ENCODE peak calls at places on chromosomes 6 and 20, in ten cellular contexts. Q is fibroblast of the aortic adventitia; G is stimulated activated CD8-positive, alpha-beta memory T cell treated with anti-CD3 and anti-CD28 coated beads, Interleukin-4, amount 100 ng/mL, for 48 hours; F is activated CD4-positive, alpha-beta T cell treated with anti-CD3 and anti-CD28 coated beads for 36 hours; Z is epithelial cell of proximal tubule; M is NCI-H748 treated with DMSO at 0.1 percent for 48 hours; B is smooth muscle cell of the brain vasculature; C is RPMI8226; V is PC-9; R is activated T-cell treated with anti-CD3 and anti-CD28 coated beads for 24 hours. N is an unnamed sample.

GRCh38 chr6:7042056-7042653 is 65.6 kb upstream of the RREB1 start:
- DNase-seq in Q (no peak), G (no peak), F (no peak), Z (no peak), M (no peak), B (no peak), C (no peak), V (peak), R (no peak), N (no peak)

GRCh38 chr6:139278190-139278589 is 13.6 kb downstream of the TXLNB start:
- DNase-seq in Q (peak), G (no peak), F (no peak), Z (no peak), M (no peak), B (no peak), C (no peak), V (peak), R (no peak), N (no peak)

GRCh38 chr6:155174576-155175174 is 89.1 kb upstream of the CLDN20 start:
- DNase-seq in Q (peak), G (peak), F (peak), Z (peak), M (peak), B (no peak), C (peak), V (peak), R (peak), N (peak)

GRCh38 chr6:80477591-80478370 is 371.3 kb downstream of the BCKDHB start:
- DNase-seq in Q (no peak), G (no peak), F (no peak), Z (peak), M (no peak), B (no peak), C (no peak), V (no peak), R (no peak), N (no peak)

GRCh38 chr20:31710423-31711250 is 12.0 kb downstream of the BCL2L1 start:
- DNase-seq in Q (no peak), G (no peak), F (no peak), Z (no peak), M (no peak), B (no peak), C (peak), V (peak), R (no peak), N (no peak)

GRCh38 chr6:82511546-82511945 is 147.9 kb downstream of the TPBG start:
- DNase-seq in Q (no peak), G (no peak), F (no peak), Z (no peak), M (no peak), B (no peak), C (no peak), V (no peak), R (no peak), N (no peak)

GRCh38 chr6:34578445-34579262 is 22.5 kb upstream of the SPDEF start:
- DNase-seq in Q (no peak), G (no peak), F (no peak), Z (no peak), M (no peak), B (no peak), C (no peak), V (no peak), R (no peak), N (no peak)

GRCh38 chr6:39247667-39248194 is 18.5 kb upstream of the KCNK5 start:
- DNase-seq in Q (no peak), G (no peak), F (no peak), Z (no peak), M (no peak), B (no peak), C (no peak), V (no peak), R (no peak), N (no peak)

GRCh38 chr6:106048331-106048730 is 37.8 kb upstream of the PRDM1 start:
- DNase-seq in Q (no peak), G (no peak), F (no peak), Z (no peak), M (no peak), B (no peak), C (no peak), V (no peak), R (no peak), N (no peak)

GRCh38 chr6:4008324-4009047 is 70.5 kb downstream of the FAM217A start:
- DNase-seq in Q (peak), G (no peak), F (no peak), Z (peak), M (peak), B (peak), C (peak), V (peak), R (no peak), N (no peak)

GRCh38 chr6:51844391-51844735 is 243.1 kb downstream of the PKHD1 start:
- DNase-seq in Q (no peak), G (no peak), F (no peak), Z (no peak), M (no peak), B (no peak), C (no peak), V (no peak), R (no peak), N (no peak)

GRCh38 chr6:52547647-52548352 is 29.1 kb downstream of the TRAM2 start:
- DNase-seq in Q (peak), G (no peak), F (no peak), Z (no peak), M (no peak), B (no peak), C (peak), V (no peak), R (no peak), N (no peak)

GRCh38 chr6:158337332-158337731 is 25.1 kb downstream of the TULP4 start:
- DNase-seq in Q (no peak), G (no peak), F (no peak), Z (no peak), M (no peak), B (no peak), C (peak), V (no peak), R (no peak), N (no peak)

GRCh38 chr6:163302747-163303146 is 111.8 kb upstream of the QKI start:
- DNase-seq in Q (no peak), G (no peak), F (no peak), Z (no peak), M (no peak), B (no peak), C (no peak), V (no peak), R (no peak), N (no peak)

GRCh38 chr6:114934079-114934478 is 591.3 kb upstream of the HS3ST5 start:
- DNase-seq in Q (no peak), G (no peak), F (no peak), Z (no peak), M (no peak), B (no peak), C (no peak), V (no peak), R (no peak), N (no peak)

GRCh38 chr6:134722429-134722828 is 227.5 kb downstream of the ALDH8A1 start:
- DNase-seq in Q (peak), G (no peak), F (no peak), Z (no peak), M (no peak), B (no peak), C (no peak), V (no peak), R (no peak), N (no peak)

GRCh38 chr6:154080434-154081189 is 41.6 kb downstream of the OPRM1 start:
- DNase-seq in Q (no peak), G (no peak), F (no peak), Z (no peak), M (no peak), B (no peak), C (no peak), V (no peak), R (no peak), N (no peak)

GRCh38 chr6:138129190-138129589 is 22.0 kb upstream of the PERP start:
- DNase-seq in Q (no peak), G (no peak), F (no peak), Z (no peak), M (no peak), B (no peak), C (peak), V (peak), R (no peak), N (no peak)

GRCh38 chr6:157912326-157912725 is 69.3 kb upstream of the SYNJ2 start:
- DNase-seq in Q (peak), G (no peak), F (no peak), Z (no peak), M (no peak), B (peak), C (no peak), V (no peak), R (no peak), N (no peak)

GRCh38 chr6:1144842-1145755 is 166.8 kb upstream of the FOXQ1 start:
- DNase-seq in Q (peak), G (no peak), F (no peak), Z (no peak), M (no peak), B (peak), C (no peak), V (no peak), R (no peak), N (no peak)

GRCh38 chr6:31175961-31176360 is 5.5 kb upstream of the POU5F1 start:
- DNase-seq in Q (peak), G (no peak), F (no peak), Z (no peak), M (no peak), B (no peak), C (no peak), V (no peak), R (no peak), N (peak)

GRCh38 chr6:19297880-19298279 is 539.3 kb upstream of the ID4 start:
- DNase-seq in Q (no peak), G (no peak), F (no peak), Z (no peak), M (peak), B (no peak), C (no peak), V (no peak), R (no peak), N (no peak)

GRCh38 chr6:36917541-36918193 is 31.9 kb downstream of the C6orf89 start:
- DNase-seq in Q (peak), G (no peak), F (no peak), Z (no peak), M (no peak), B (no peak), C (no peak), V (no peak), R (no peak), N (no peak)

GRCh38 chr20:63937596-63937995 is 18.6 kb downstream of the UCKL1 start:
- DNase-seq in Q (no peak), G (no peak), F (no peak), Z (no peak), M (no peak), B (no peak), C (no peak), V (no peak), R (no peak), N (no peak)

GRCh38 chr20:50248104-50248631 is 57.5 kb downstream of the CEBPB start:
- DNase-seq in Q (peak), G (no peak), F (no peak), Z (no peak), M (no peak), B (no peak), C (no peak), V (peak), R (no peak), N (no peak)

GRCh38 chr20:10433014-10433622 is 904 bp downstream of the MKKS start:
- DNase-seq in Q (no peak), G (no peak), F (no peak), Z (no peak), M (no peak), B (no peak), C (no peak), V (no peak), R (no peak), N (no peak)

GRCh38 chr6:53918854-53919253 is 124.0 kb downstream of the LRRC1 start:
- DNase-seq in Q (no peak), G (no peak), F (no peak), Z (no peak), M (no peak), B (no peak), C (no peak), V (no peak), R (no peak), N (no peak)

GRCh38 chr6:34239240-34239825 is 2.7 kb downstream of the HMGA1 start:
- DNase-seq in Q (no peak), G (no peak), F (no peak), Z (no peak), M (no peak), B (no peak), C (no peak), V (no peak), R (no peak), N (no peak)

GRCh38 chr20:12179692-12180091 is 262.0 kb downstream of the BTBD3 start:
- DNase-seq in Q (no peak), G (no peak), F (no peak), Z (no peak), M (peak), B (no peak), C (no peak), V (no peak), R (no peak), N (no peak)

GRCh38 chr20:10625641-10626040 is 48.2 kb downstream of the JAG1 start:
- DNase-seq in Q (no peak), G (no peak), F (no peak), Z (no peak), M (no peak), B (no peak), C (no peak), V (no peak), R (no peak), N (no peak)

GRCh38 chr20:43579861-43580793 is 10.6 kb upstream of the IFT52 start:
- DNase-seq in Q (peak), G (no peak), F (no peak), Z (no peak), M (no peak), B (no peak), C (peak), V (peak), R (no peak), N (no peak)

GRCh38 chr20:56391037-56391436 is 978 bp downstream of the AURKA start:
- DNase-seq in Q (no peak), G (no peak), F (no peak), Z (no peak), M (no peak), B (no peak), C (no peak), V (no peak), R (no peak), N (no peak)

GRCh38 chr20:44701116-44701865 is 13.9 kb upstream of the CCN5 start:
- DNase-seq in Q (no peak), G (no peak), F (no peak), Z (no peak), M (no peak), B (no peak), C (no peak), V (no peak), R (no peak), N (no peak)

GRCh38 chr20:24470782-24471582 is 1.6 kb downstream of the SYNDIG1 start:
- DNase-seq in Q (no peak), G (no peak), F (no peak), Z (no peak), M (no peak), B (no peak), C (peak), V (no peak), R (no peak), N (no peak)

GRCh38 chr6:63213325-63213724 is 2.1 kb downstream of the FKBP1C start:
- DNase-seq in Q (no peak), G (no peak), F (no peak), Z (no peak), M (no peak), B (no peak), C (no peak), V (no peak), R (no peak), N (no peak)

GRCh38 chr6:52055451-52055850 is 32.0 kb downstream of the PKHD1 start:
- DNase-seq in Q (no peak), G (no peak), F (no peak), Z (no peak), M (no peak), B (no peak), C (no peak), V (no peak), R (no peak), N (no peak)

GRCh38 chr20:1326031-1326930 is 2.7 kb downstream of the SDCBP2 start:
- DNase-seq in Q (peak), G (peak), F (no peak), Z (no peak), M (no peak), B (no peak), C (no peak), V (no peak), R (no peak), N (no peak)

GRCh38 chr20:59748555-59749292 is 144.4 kb downstream of the PHACTR3 start:
- DNase-seq in Q (peak), G (no peak), F (no peak), Z (no peak), M (no peak), B (no peak), C (no peak), V (no peak), R (no peak), N (no peak)

GRCh38 chr20:41119593-41120561 is 17.5 kb upstream of the PLCG1 start:
- DNase-seq in Q (no peak), G (no peak), F (no peak), Z (no peak), M (no peak), B (no peak), C (no peak), V (no peak), R (no peak), N (no peak)